ENCODE peak calls at places on chromosomes 12 and 14, in eight cellular contexts. W is fibroblast of pulmonary artery; Q is GM12878; X is astrocyte of the spinal cord; E is cardiac fibroblast; S is dorsolateral prefrontal cortex; P is CD8-positive, alpha-beta T cell; U is esophagus squamous epithelium. L is an unnamed sample.

GRCh38 chr14:50095895-50096294 is 20.5 kb downstream of the VCPKMT start:
- DNase-seq in E (no peak), X (no peak), U (no peak), S (no peak), P (no peak), W (no peak), Q (no peak), L (no peak)

GRCh38 chr14:51097287-51097686 is 2.4 kb upstream of the TRIM9 start:
- DNase-seq in P (no peak), X (no peak), S (no peak), U (no peak), W (no peak), Q (no peak), E (no peak), L (no peak)

GRCh38 chr14:54627325-54627717 is 60.4 kb downstream of the SAMD4A start:
- DNase-seq in Q (no peak), P (no peak), W (no peak), X (no peak), S (no peak), E (no peak), U (no peak), L (no peak)

GRCh38 chr12:127162902-127163301 is 1104.1 kb upstream of the TMEM132C start:
- DNase-seq in X (peak), E (peak), P (peak), W (peak), S (no peak), U (no peak), Q (peak), L (peak)

GRCh38 chr12:95318071-95318545 is 100.5 kb downstream of the VEZT start:
- DNase-seq in S (no peak), P (no peak), X (peak), E (peak), Q (no peak), U (no peak), W (peak), L (no peak)

GRCh38 chr12:51773145-51773869 is 75.2 kb downstream of the FIGNL2 start:
- DNase-seq in Q (no peak), E (peak), U (no peak), P (no peak), W (peak), X (peak), S (no peak), L (no peak)

GRCh38 chr12:116773276-116773731 is 35.2 kb downstream of the RNFT2 start:
- DNase-seq in Q (no peak), E (peak), U (no peak), S (no peak), W (no peak), P (no peak), X (no peak), L (no peak)

GRCh38 chr12:27790179-27790578 is 10.1 kb upstream of the MANSC4 start:
- DNase-seq in P (no peak), U (no peak), E (no peak), S (no peak), W (no peak), X (no peak), Q (no peak), L (no peak)

DNA sequence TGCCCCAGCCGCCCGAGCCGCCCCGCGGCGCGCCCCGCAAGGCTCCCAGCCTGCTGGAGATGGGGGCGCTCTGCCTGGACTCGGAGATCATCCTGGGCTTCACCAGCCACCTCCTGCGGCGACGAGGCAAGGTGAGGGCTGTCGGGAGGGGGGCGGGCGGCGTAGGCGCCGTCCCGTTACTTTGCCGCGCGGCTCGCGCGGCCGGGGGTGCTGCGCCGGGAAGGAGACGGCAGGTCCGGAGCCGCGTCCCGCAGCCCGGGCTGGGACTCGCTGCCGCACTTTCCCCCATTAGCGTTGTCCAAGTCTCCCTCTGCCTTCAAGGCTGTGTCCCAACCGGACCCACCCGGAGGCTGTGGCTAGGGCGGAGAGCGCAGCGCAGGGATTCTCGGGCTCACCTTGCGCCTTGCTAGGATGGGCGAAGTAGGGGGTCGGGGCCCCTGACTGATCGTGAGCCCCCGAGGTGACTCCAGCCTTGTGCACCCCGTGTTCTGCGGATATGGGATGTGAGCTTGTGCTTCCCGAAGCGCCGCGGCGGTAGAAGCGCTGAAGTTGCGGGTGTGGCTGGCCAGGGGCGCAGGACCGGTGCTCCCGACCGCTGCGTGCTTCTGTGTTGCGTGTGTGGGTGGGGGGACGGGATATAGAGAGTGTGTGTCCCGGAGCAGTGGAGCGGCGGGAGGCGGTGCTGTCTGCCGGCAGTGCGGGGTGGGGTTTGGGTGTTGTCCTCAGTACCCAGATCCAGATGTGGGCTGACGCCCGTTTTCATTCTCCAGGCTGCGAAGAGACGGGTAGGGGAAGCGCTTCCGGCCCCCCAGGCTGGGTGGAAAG is 1.7 kb upstream of the KIF26A start:
- DNase-seq in U (no peak), S (peak), E (peak), X (no peak), P (no peak), W (no peak), Q (no peak), L (no peak)
- H3K4me3 ChIP-seq in U (no peak), S (peak), E (no peak), X (no peak), P (no peak), W (no peak), Q (no peak), L (no peak)

GRCh38 chr12:102811125-102811737 is 105.8 kb downstream of the PAH start:
- DNase-seq in X (no peak), E (peak), S (no peak), P (no peak), W (peak), Q (no peak), U (no peak), L (peak)
- TF ChIP-seq CTCF in X (peak), E (peak), S (peak), P (no peak), W (peak), Q (peak), U (no peak), L (peak)

DNA sequence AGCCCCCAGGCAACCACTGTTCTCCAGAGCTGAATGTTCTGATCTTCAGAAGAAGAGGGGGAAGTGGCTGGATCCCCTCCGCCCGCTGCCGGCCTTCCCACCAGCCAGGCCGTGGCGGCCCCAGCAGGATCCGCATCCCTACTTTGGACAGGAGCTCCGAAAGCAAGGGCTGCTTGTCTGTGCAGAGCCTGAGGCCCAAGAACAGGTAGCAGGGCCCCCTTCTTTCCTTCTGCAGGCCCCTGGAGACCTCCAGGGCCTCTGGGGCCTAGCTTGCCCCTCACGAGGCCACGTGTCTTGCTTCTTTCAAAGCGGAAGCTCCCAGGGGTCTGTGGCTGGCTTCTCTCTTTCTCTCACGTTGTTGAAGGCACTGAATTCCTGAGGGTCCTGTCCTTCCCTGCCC is 13.2 kb downstream of the PGF start:
- DNase-seq in U (no peak), E (no peak), W (no peak), S (no peak), X (no peak), Q (no peak), P (no peak), L (no peak)
- H3K4me3 ChIP-seq in U (no peak), E (no peak), W (no peak), S (no peak), X (no peak), Q (peak), P (peak), L (peak)

GRCh38 chr12:3656946-3657622 is 95.8 kb downstream of the CRACR2A start:
- DNase-seq in Q (no peak), P (no peak), E (no peak), X (no peak), U (no peak), S (no peak), W (no peak), L (no peak)

GRCh38 chr12:3655331-3655900 is 97.5 kb downstream of the CRACR2A start:
- DNase-seq in S (no peak), P (no peak), Q (no peak), W (peak), E (peak), U (no peak), X (no peak), L (no peak)

GRCh38 chr12:3662516-3662915 is 90.4 kb downstream of the CRACR2A start:
- DNase-seq in X (peak), W (no peak), E (peak), S (no peak), P (no peak), U (no peak), Q (no peak), L (no peak)

GRCh38 chr12:3661028-3661427 is 91.9 kb downstream of the CRACR2A start:
- DNase-seq in Q (no peak), X (no peak), W (no peak), P (no peak), E (no peak), U (no peak), S (no peak), L (no peak)

DNA sequence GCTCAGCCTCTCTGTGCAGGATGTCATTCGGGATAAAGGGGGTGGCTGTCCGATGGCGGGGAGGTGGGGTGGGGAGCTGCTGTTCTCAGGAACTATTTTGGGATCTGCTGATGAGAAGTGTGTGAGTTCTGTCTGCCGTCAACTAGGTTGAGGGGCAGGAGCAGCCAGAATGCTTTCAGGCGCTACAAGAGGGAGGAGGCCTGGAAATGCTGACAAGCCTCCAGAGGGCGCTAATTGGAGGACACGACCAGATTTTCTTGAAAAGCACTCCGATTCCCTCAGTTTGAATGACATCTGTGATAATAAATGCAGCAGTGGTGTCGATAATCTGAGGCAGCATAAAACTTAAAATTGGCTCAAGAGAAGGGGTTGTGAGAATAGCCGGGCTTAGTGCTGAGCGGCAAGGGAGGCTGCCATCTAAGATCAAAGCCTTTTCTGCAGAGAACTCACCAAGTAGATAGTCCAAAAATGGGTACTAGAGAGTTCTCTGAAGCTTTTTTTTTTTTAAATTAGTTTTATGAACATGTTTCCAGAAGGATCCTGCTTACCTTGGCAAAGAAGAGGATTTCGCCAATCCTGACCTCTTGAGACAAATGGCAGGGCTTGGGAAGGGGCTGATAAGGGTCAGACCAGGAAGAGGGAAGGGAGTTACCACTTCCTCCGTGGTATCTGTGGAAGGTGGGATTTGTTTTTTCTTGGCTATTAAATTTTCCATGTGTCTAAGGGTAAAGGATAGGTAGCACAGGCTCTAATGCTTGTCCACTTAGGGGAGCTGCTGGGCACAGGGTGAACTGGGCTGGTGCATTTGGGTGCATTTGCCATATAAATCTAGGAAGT is 94.4 kb downstream of the CRACR2A start:
- DNase-seq in U (no peak), X (no peak), P (no peak), E (peak), S (no peak), Q (no peak), W (peak), L (no peak)
- TF ChIP-seq CTCF in U (no peak), X (peak), P (peak), E (peak), S (no peak), Q (peak), W (peak), L (peak)

GRCh38 chr14:21308479-21309237 is 28.8 kb downstream of the RPGRIP1 start:
- DNase-seq in Q (peak), W (peak), P (peak), U (peak), X (peak), S (peak), E (peak), L (peak)
- H3K4me3 ChIP-seq in Q (peak), W (peak), P (peak), U (peak), X (peak), S (peak), E (peak), L (peak)

GRCh38 chr14:59199205-59199604 is 10.7 kb downstream of the DAAM1 start:
- DNase-seq in U (no peak), X (peak), S (no peak), W (no peak), Q (no peak), P (no peak), E (peak), L (no peak)
- TF ChIP-seq CTCF in U (no peak), X (peak), S (no peak), W (peak), Q (no peak), P (no peak), E (no peak), L (no peak)

GRCh38 chr12:48029401-48029770 is 25.1 kb upstream of the COL2A1 start:
- DNase-seq in Q (no peak), X (no peak), P (no peak), E (no peak), U (no peak), S (no peak), W (no peak), L (no peak)
- H3K4me3 ChIP-seq in Q (no peak), X (no peak), P (no peak), E (no peak), U (no peak), S (no peak), W (no peak), L (no peak)